ENCODE peak calls at places on chromosome 13, in nine cellular contexts. E is CD4-positive, CD25-positive, alpha-beta regulatory T cell; R is A673; X is adrenal gland; F is fibroblast of lung; L is IMR-90; N is body of pancreas; B is effector memory CD4-positive, alpha-beta T cell; W is transverse colon. C is an unnamed sample. For H3K36me3, the result is how much of the 10 kb centered on the place peaks cover.

GRCh38 chr13:44165172-44165894 is 208.3 kb upstream of the SERP2 start:
- DNase-seq in E (no peak), R (no peak), X (no peak), F (no peak), L (no peak), N (no peak), B (no peak), W (no peak), C (no peak)

GRCh38 chr13:48233097-48233885 is at the start of gene ITM2B:
- DNase-seq in E (peak), R (peak), X (peak), F (peak), L (peak), N (peak), B (peak), W (peak), C (peak)

GRCh38 chr13:39144941-39145533 is 106.8 kb downstream of the NHLRC3 start:
- DNase-seq in E (no peak), R (peak), X (peak), F (peak), L (peak), N (peak), B (no peak), W (peak), C (peak)

GRCh38 chr13:51618626-51619025 is 34.4 kb downstream of the WDFY2 start:
- DNase-seq in E (no peak), R (no peak), X (no peak), F (no peak), L (no peak), N (no peak), B (no peak), W (no peak), C (no peak)

GRCh38 chr13:89627991-89628390 is 1719.5 kb upstream of the MIR17HG start:
- DNase-seq in E (no peak), R (no peak), X (no peak), F (no peak), L (no peak), N (no peak), B (no peak), W (no peak), C (no peak)

GRCh38 chr13:87953381-87953780 is 282.2 kb downstream of the SLITRK5 start:
- DNase-seq in E (no peak), R (peak), X (no peak), F (no peak), L (no peak), N (no peak), B (no peak), W (no peak), C (no peak)

GRCh38 chr13:108155185-108156106 is 59.9 kb downstream of the LIG4 start:
- DNase-seq in E (peak), R (peak), X (peak), F (peak), L (peak), N (peak), B (no peak), W (peak), C (no peak)

GRCh38 chr13:91347996-91348905 is 764 bp downstream of the MIR17HG start:
- DNase-seq in E (peak), R (peak), X (peak), F (no peak), L (no peak), N (peak), B (peak), W (peak), C (peak)

GRCh38 chr13:106710267-106710666 is 142.3 kb upstream of the ARGLU1 start:
- DNase-seq in E (no peak), R (no peak), X (no peak), F (peak), L (no peak), N (no peak), B (no peak), W (no peak), C (no peak)

DNA sequence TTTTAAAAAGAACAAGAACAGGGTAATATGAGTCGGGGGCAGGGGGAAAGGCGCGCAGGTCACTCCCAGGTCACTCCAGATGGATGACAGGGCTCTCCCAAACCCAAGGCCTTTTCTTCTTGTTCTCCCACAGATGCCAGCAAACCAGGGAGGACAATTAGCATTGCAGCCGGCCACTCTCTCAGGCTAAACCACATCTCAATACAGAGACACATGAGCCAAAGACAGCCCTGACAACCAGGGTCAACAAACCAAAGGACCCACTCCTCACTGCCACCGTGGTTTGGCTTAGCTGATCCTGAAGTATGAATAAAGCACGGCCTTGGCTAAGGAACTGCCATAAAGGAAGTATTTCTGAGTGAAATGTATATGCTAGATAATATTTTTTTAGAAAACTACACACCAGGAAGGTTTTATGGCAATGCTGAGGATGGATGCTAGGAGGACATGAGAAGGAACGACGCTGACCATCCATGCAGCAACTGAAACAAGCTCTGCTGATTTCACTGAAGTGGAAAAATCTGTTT is 47.2 kb downstream of the LATS2 start:
- DNase-seq in E (no peak), R (no peak), X (peak), F (no peak), L (no peak), N (no peak), B (no peak), W (no peak), C (no peak)
- H3K27ac ChIP-seq in E (no peak), R (no peak), X (peak), F (peak), L (peak), N (peak), B (no peak), W (peak), C (peak)

GRCh38 chr13:111568290-111568689 is 247.8 kb downstream of the TEX29 start:
- DNase-seq in E (no peak), R (no peak), X (no peak), F (no peak), L (no peak), N (no peak), B (no peak), W (no peak), C (no peak)

GRCh38 chr13:111564657-111565056 is 244.2 kb downstream of the TEX29 start:
- DNase-seq in E (no peak), R (no peak), X (no peak), F (no peak), L (no peak), N (no peak), B (no peak), W (no peak), C (no peak)

GRCh38 chr13:111566567-111566966 is 246.1 kb downstream of the TEX29 start:
- DNase-seq in E (no peak), R (no peak), X (no peak), F (no peak), L (no peak), N (no peak), B (no peak), W (no peak), C (no peak)

GRCh38 chr13:111565400-111565799 is 245.0 kb downstream of the TEX29 start:
- DNase-seq in E (no peak), R (no peak), X (no peak), F (no peak), L (no peak), N (no peak), B (no peak), W (no peak), C (no peak)

GRCh38 chr13:111567637-111568036 is 247.2 kb downstream of the TEX29 start:
- DNase-seq in E (no peak), R (no peak), X (no peak), F (no peak), L (no peak), N (no peak), B (no peak), W (no peak), C (no peak)
- H3K36me3 ChIP-seq in E (under half), R (under half), X (under half), F (under half), L (under half), N (under half), B (under half), W (under half), C (under half)

GRCh38 chr13:21078501-21078900 is 17.1 kb upstream of the LATS2 start:
- DNase-seq in E (no peak), R (no peak), X (no peak), F (no peak), L (peak), N (no peak), B (no peak), W (no peak), C (no peak)

GRCh38 chr13:21077360-21078353 is 16.3 kb upstream of the LATS2 start:
- DNase-seq in E (no peak), R (no peak), X (no peak), F (no peak), L (no peak), N (no peak), B (no peak), W (no peak), C (no peak)

GRCh38 chr13:21074601-21075302 is 13.4 kb upstream of the LATS2 start:
- DNase-seq in E (no peak), R (no peak), X (no peak), F (peak), L (no peak), N (no peak), B (no peak), W (no peak), C (no peak)

GRCh38 chr13:21075303-21076264 is 14.2 kb upstream of the LATS2 start:
- DNase-seq in E (no peak), R (no peak), X (no peak), F (peak), L (no peak), N (peak), B (no peak), W (no peak), C (peak)

DNA sequence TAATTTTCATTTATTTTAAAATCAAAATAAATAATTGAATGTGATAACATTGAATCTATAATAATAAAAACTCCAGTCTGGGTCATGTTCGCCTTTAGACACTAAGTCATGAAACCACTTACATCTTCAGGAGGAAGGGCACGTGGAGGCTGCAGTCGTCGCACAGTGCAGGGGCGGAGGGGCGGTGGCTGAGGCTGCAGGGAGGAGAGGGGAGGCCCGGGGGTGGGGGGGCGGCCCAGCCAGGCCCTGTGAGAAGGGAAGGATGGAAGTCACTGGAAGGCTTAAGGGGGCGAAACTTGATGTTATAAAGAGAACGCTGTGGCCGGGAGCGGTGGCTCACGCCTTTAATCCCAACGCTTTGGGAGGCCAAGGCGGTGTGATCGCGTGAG is 14.9 kb upstream of the LATS2 start:
- DNase-seq in E (no peak), R (no peak), X (no peak), F (peak), L (no peak), N (no peak), B (no peak), W (no peak), C (no peak)
- H3K4me3 ChIP-seq in E (no peak), R (no peak), X (no peak), F (no peak), L (no peak), N (no peak), B (peak), W (peak), C (peak)

GRCh38 chr13:40170982-40171381 is 495.5 kb downstream of the FOXO1 start:
- DNase-seq in E (no peak), R (no peak), X (no peak), F (no peak), L (no peak), N (no peak), B (no peak), W (no peak), C (no peak)
- H3K27ac ChIP-seq in E (no peak), R (no peak), X (no peak), F (no peak), L (no peak), N (no peak), B (no peak), W (no peak), C (no peak)

GRCh38 chr13:111304603-111305289 is 15.7 kb upstream of the TEX29 start:
- DNase-seq in E (no peak), R (no peak), X (no peak), F (no peak), L (no peak), N (no peak), B (no peak), W (no peak), C (no peak)
- H3K36me3 ChIP-seq in E (half or more), R (under half), X (under half), F (under half), L (half or more), N (under half), B (half or more), W (under half), C (under half)

GRCh38 chr13:102402292-102402691 is 444 bp upstream of the FGF14 start:
- DNase-seq in E (no peak), R (peak), X (peak), F (peak), L (peak), N (peak), B (no peak), W (peak), C (peak)
- H3K4me3 ChIP-seq in E (no peak), R (peak), X (no peak), F (peak), L (no peak), N (no peak), B (no peak), W (peak), C (peak)

DNA sequence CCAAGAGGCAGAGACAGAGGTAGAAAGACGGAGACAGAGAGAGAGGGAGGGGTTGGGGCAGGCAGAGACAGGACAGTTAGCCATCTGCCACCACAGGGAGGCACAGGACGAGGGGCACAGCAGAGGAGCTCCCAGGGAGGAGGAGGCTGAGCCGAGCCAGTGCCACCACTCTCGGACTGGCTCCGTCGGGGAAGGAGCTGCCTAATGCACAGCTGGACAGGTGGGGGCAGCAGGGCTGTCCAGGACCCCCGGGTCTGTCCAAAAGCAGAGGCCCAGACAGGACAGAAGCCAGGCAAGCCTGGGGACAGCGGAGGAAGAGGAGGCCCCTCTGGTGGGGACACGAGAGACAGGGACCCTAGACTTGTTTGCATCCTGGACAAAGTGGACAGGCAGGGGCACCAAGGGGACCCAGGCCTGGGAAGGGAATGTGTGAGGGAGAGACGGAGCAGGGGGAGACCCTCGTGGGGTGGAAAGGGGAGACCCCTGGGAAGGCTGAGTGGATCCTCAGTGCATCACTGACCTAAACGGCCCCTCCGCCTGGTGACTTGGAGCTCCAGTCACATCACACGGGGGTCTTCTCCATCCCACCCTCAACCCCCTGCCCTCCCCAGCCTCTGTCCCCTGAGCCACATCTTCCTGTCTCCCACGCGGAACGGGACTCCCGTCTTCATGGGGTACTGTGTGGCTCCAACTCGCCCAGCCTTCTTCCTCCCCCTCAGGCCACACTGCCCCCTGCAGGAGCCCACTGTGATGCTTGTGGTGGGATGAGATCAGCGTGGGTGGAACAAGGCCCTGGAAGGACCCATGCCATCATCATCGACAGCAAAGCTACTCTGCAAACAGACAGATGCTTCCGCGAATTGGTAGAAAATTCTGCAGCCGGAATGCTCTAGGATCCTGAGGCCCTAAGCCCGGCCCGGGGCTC is 889 bp downstream of the F10 start:
- DNase-seq in E (no peak), R (no peak), X (peak), F (no peak), L (no peak), N (no peak), B (no peak), W (no peak), C (no peak)
- H3K27ac ChIP-seq in E (no peak), R (no peak), X (no peak), F (peak), L (peak), N (no peak), B (no peak), W (no peak), C (no peak)

GRCh38 chr13:36630181-36630806 is 43.5 kb upstream of the SERTM1 start:
- DNase-seq in E (no peak), R (no peak), X (no peak), F (no peak), L (no peak), N (no peak), B (no peak), W (no peak), C (no peak)

GRCh38 chr13:36628986-36629385 is 44.8 kb upstream of the SERTM1 start:
- DNase-seq in E (no peak), R (no peak), X (no peak), F (no peak), L (no peak), N (no peak), B (no peak), W (no peak), C (no peak)
- H3K36me3 ChIP-seq in E (under half), R (under half), X (under half), F (under half), L (under half), N (under half), B (under half), W (under half), C (under half)

C was measured in psoas muscle.